ENCODE peak calls at places on chromosomes 2 and 18, in four cellular contexts. One of them, this sample, is unnamed.

GRCh38 chr18:39149211-39149806 is 1583.7 kb upstream of the CELF4 start:
- DNase-seq in adrenal gland: no peak
- DNase-seq in coronary artery: no peak
- DNase-seq in fibroblast of mammary gland: peak; percentile 4
- DNase-seq in this sample: no peak

GRCh38 chr2:137802038-137802437 is 162.2 kb upstream of the HNMT start:
- DNase-seq in adrenal gland: no peak
- DNase-seq in coronary artery: no peak
- DNase-seq in fibroblast of mammary gland: peak; percentile 16
- DNase-seq in this sample: no peak

GRCh38 chr2:5144159-5144558 is 548.0 kb upstream of the SOX11 start:
- DNase-seq in adrenal gland: no peak
- DNase-seq in coronary artery: no peak
- DNase-seq in fibroblast of mammary gland: no peak
- DNase-seq in this sample: no peak

GRCh38 chr18:48545690-48546365 is 7.0 kb downstream of the CTIF start:
- DNase-seq in adrenal gland: peak; percentile 54
- DNase-seq in coronary artery: peak; percentile 81
- DNase-seq in fibroblast of mammary gland: peak; percentile 56
- DNase-seq in this sample: no peak

GRCh38 chr18:22309191-22309590 is 108.5 kb downstream of the CTAGE1 start:
- DNase-seq in adrenal gland: no peak
- DNase-seq in coronary artery: no peak
- DNase-seq in fibroblast of mammary gland: peak; percentile 73
- DNase-seq in this sample: no peak

GRCh38 chr18:3012306-3012919 is 531 bp downstream of the LPIN2 start:
- DNase-seq in adrenal gland: peak; percentile 35
- DNase-seq in coronary artery: peak; percentile 83
- DNase-seq in fibroblast of mammary gland: peak; percentile 25
- DNase-seq in this sample: no peak

GRCh38 chr18:47680488-47680887 is 250.0 kb downstream of the SMAD2 start:
- DNase-seq in adrenal gland: no peak
- DNase-seq in coronary artery: no peak
- DNase-seq in fibroblast of mammary gland: no peak
- DNase-seq in this sample: no peak

GRCh38 chr2:29108225-29108624 is 7.0 kb upstream of the CLIP4 start:
- DNase-seq in adrenal gland: peak; percentile 69
- DNase-seq in coronary artery: no peak
- DNase-seq in fibroblast of mammary gland: peak; percentile 94
- DNase-seq in this sample: no peak

GRCh38 chr18:58754544-58755068 is 83.3 kb downstream of the MALT1 start:
- DNase-seq in adrenal gland: peak; percentile 38
- DNase-seq in coronary artery: peak; percentile 60
- DNase-seq in fibroblast of mammary gland: no peak
- DNase-seq in this sample: no peak

GRCh38 chr18:63198098-63198760 is 121.3 kb downstream of the BCL2 start:
- DNase-seq in adrenal gland: no peak
- DNase-seq in coronary artery: no peak
- DNase-seq in fibroblast of mammary gland: no peak
- DNase-seq in this sample: no peak

GRCh38 chr18:42258301-42258965 is 303.4 kb downstream of the PIK3C3 start:
- DNase-seq in adrenal gland: no peak
- DNase-seq in coronary artery: no peak
- DNase-seq in fibroblast of mammary gland: no peak
- DNase-seq in this sample: no peak

GRCh38 chr2:18626256-18626668 is 36.9 kb upstream of the NT5C1B start:
- DNase-seq in adrenal gland: no peak
- DNase-seq in coronary artery: no peak
- DNase-seq in fibroblast of mammary gland: peak; percentile 70
- DNase-seq in this sample: no peak

GRCh38 chr2:38271697-38272096 is 105.4 kb downstream of the ATL2 start:
- DNase-seq in adrenal gland: no peak
- DNase-seq in coronary artery: no peak
- DNase-seq in fibroblast of mammary gland: no peak
- DNase-seq in this sample: no peak

GRCh38 chr2:111659361-111660281 is 224.4 kb downstream of the ANAPC1 start:
- DNase-seq in adrenal gland: peak; percentile 61
- DNase-seq in coronary artery: peak; percentile 91
- DNase-seq in fibroblast of mammary gland: peak; percentile 92
- DNase-seq in this sample: peak; percentile 91

GRCh38 chr18:48949606-48950535 is 894 bp downstream of the SMAD7 start:
- DNase-seq in adrenal gland: peak; percentile 54
- DNase-seq in coronary artery: peak; percentile 74
- DNase-seq in fibroblast of mammary gland: no peak
- DNase-seq in this sample: no peak

GRCh38 chr2:206259615-206260426 is 14.6 kb upstream of the ZDBF2 start:
- DNase-seq in adrenal gland: no peak
- DNase-seq in coronary artery: no peak
- DNase-seq in fibroblast of mammary gland: no peak
- DNase-seq in this sample: no peak

GRCh38 chr2:102369866-102370265 is 14.3 kb downstream of the IL18R1 start:
- DNase-seq in adrenal gland: no peak
- DNase-seq in coronary artery: no peak
- DNase-seq in fibroblast of mammary gland: no peak
- DNase-seq in this sample: no peak

GRCh38 chr2:1871171-1871570 is 126.9 kb upstream of the PXDN start:
- DNase-seq in adrenal gland: no peak
- DNase-seq in coronary artery: no peak
- DNase-seq in fibroblast of mammary gland: no peak
- DNase-seq in this sample: no peak

DNA sequence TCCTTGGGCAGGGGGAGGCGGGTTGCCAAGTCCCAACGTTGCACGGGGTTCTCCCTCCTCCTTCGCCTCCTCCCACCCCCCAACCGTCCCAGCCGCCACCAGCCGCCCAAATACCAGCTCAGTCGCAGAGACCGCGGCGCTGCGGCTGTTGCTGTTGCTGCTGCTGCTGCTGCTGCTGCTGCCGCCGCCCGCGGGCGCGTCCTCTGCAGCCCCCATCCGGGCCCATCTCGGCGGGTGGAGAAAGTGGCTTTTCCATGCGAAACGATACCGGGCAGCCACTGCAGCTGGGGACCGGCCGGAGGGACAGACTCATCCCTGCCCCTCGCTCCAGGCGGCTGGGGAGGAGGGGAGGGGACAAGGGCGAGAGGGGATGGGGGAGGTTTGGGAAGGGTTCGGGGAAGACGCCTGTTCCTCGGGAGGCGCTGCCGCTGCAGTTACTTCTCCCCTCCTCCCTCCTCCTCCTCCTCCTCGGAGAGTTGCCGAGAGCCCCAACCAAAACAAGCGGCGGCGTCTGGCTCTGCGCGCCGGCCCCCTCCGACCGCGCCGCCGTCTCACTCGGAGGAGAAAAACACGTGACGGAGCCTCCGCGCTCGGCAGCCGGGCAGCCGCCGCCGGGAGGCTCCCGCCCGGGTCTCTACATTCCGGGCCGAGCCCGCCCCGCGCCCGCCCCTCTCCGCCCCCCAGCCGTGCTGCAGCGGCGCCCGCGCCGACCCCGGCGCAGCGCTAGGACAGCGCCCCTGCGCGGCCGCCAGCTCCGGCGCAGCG is at the start of gene IRS1:
- DNase-seq in adrenal gland: peak; percentile 72
- DNase-seq in coronary artery: peak; percentile 83
- DNase-seq in fibroblast of mammary gland: peak; percentile 69
- DNase-seq in this sample: peak; percentile 88
- TF ChIP-seq CTCF in adrenal gland: no peak
- TF ChIP-seq CTCF in coronary artery: no peak
- TF ChIP-seq CTCF in fibroblast of mammary gland: no peak
- TF ChIP-seq CTCF in this sample: no peak

GRCh38 chr2:127185720-127186119 is 34.4 kb downstream of the CYP27C1 start:
- DNase-seq in adrenal gland: no peak
- DNase-seq in coronary artery: peak; percentile 26
- DNase-seq in fibroblast of mammary gland: no peak
- DNase-seq in this sample: no peak

GRCh38 chr2:127183771-127184170 is 36.3 kb downstream of the CYP27C1 start:
- DNase-seq in adrenal gland: no peak
- DNase-seq in coronary artery: no peak
- DNase-seq in fibroblast of mammary gland: no peak
- DNase-seq in this sample: no peak

GRCh38 chr2:127187081-127187775 is 32.9 kb downstream of the CYP27C1 start:
- DNase-seq in adrenal gland: no peak
- DNase-seq in coronary artery: peak; percentile 49
- DNase-seq in fibroblast of mammary gland: no peak
- DNase-seq in this sample: peak; percentile 70

GRCh38 chr2:127182626-127183458 is 37.3 kb downstream of the CYP27C1 start:
- DNase-seq in adrenal gland: no peak
- DNase-seq in coronary artery: peak; percentile 56
- DNase-seq in fibroblast of mammary gland: no peak
- DNase-seq in this sample: no peak

DNA sequence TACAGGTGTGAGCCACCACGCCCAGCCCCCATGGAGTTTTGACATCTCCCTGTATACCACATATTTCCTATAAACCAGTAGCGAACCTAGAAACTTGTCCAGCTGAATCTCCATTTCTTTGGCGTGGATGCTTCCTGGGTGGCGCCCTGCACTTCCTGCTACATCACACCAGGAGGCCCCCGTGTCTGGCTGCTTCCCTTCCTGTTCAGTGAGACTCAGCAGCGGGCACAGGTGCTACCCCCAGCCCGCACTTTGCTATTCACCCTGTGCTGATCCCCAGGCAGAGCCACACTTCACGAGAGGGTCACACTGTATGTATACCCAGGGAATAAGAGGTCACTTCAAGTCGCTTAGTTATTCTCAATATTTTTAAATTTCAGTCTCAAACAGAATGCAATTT is 35.0 kb downstream of the CYP27C1 start:
- DNase-seq in adrenal gland: no peak
- DNase-seq in coronary artery: peak; percentile 45
- DNase-seq in fibroblast of mammary gland: no peak
- DNase-seq in this sample: no peak
- TF ChIP-seq CTCF in adrenal gland: no peak
- TF ChIP-seq CTCF in coronary artery: no peak
- TF ChIP-seq CTCF in fibroblast of mammary gland: no peak
- TF ChIP-seq CTCF in this sample: no peak

DNA sequence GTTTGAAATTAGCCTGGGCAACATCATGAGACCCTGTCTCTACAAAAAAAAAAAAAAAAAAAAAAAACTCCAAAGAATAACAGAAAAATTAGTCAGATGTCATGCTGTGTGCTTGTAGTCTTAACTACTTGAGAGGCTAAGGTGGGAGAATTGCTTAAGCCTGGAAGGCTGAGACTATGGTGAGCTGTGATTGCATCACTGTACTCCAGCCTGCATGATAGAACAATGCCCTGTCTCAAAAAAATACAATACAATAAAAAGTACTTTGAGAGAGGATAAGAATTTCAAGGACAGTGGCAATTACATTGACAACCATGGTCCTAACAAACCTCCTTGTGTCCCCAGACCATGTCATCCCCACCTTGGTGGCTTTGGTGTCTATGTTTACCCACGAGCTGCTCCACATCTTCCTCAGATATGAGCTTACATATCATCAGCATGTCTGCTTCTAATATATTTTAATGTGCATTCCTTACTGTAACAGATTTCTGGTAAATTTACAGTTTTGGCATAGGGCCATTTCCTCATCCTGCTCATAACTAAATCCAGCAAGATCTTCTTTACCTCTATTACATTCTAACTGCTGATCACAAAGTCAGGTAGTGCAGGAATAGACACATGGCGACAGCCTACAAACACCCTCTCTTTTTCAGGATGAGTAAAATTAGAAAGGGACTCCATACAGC is 437.7 kb upstream of the HNRNPA3 start:
- DNase-seq in adrenal gland: no peak
- DNase-seq in coronary artery: no peak
- DNase-seq in fibroblast of mammary gland: peak; percentile 27
- DNase-seq in this sample: no peak
- TF ChIP-seq CTCF in adrenal gland: no peak
- TF ChIP-seq CTCF in coronary artery: no peak
- TF ChIP-seq CTCF in fibroblast of mammary gland: no peak
- TF ChIP-seq CTCF in this sample: no peak

GRCh38 chr2:154443919-154444318 is 254.6 kb upstream of the KCNJ3 start:
- DNase-seq in adrenal gland: no peak
- DNase-seq in coronary artery: no peak
- DNase-seq in fibroblast of mammary gland: no peak
- DNase-seq in this sample: no peak

GRCh38 chr2:154437104-154437503 is 261.4 kb upstream of the KCNJ3 start:
- DNase-seq in adrenal gland: no peak
- DNase-seq in coronary artery: no peak
- DNase-seq in fibroblast of mammary gland: no peak
- DNase-seq in this sample: no peak

DNA sequence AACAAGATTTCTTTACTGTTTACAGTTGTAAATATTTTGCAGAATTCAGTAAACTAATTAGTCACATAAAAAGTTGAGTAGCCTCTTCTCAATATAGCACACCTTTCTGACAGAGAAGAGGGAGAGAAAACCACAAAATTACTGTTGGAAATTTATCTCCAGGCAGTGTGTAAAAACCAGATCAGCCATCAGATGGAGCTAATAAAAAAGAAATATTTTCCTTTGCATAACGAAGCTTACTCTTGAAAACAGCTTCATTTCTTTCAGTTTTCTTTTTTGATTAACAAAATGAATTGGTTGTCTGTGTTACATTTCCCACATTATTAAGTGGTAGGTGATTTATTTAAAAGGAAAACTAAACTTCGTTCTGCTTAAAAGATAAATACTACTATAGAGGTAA is 259.3 kb upstream of the KCNJ3 start:
- DNase-seq in adrenal gland: no peak
- DNase-seq in coronary artery: no peak
- DNase-seq in fibroblast of mammary gland: no peak
- DNase-seq in this sample: no peak
- TF ChIP-seq CTCF in adrenal gland: no peak
- TF ChIP-seq CTCF in coronary artery: no peak
- TF ChIP-seq CTCF in fibroblast of mammary gland: peak; percentile 20
- TF ChIP-seq CTCF in this sample: no peak

GRCh38 chr2:75099521-75099922 is 99.8 kb downstream of the TACR1 start:
- DNase-seq in adrenal gland: no peak
- DNase-seq in coronary artery: no peak
- DNase-seq in fibroblast of mammary gland: peak; percentile 33
- DNase-seq in this sample: no peak

GRCh38 chr2:75102011-75102410 is 97.3 kb downstream of the TACR1 start:
- DNase-seq in adrenal gland: no peak
- DNase-seq in coronary artery: no peak
- DNase-seq in fibroblast of mammary gland: peak; percentile 19
- DNase-seq in this sample: no peak

GRCh38 chr2:75100691-75101236 is 98.6 kb downstream of the TACR1 start:
- DNase-seq in adrenal gland: no peak
- DNase-seq in coronary artery: no peak
- DNase-seq in fibroblast of mammary gland: peak; percentile 11
- DNase-seq in this sample: no peak

GRCh38 chr2:75100011-75100680 is 99.2 kb downstream of the TACR1 start:
- DNase-seq in adrenal gland: no peak
- DNase-seq in coronary artery: no peak
- DNase-seq in fibroblast of mammary gland: peak; percentile 71
- DNase-seq in this sample: no peak

DNA sequence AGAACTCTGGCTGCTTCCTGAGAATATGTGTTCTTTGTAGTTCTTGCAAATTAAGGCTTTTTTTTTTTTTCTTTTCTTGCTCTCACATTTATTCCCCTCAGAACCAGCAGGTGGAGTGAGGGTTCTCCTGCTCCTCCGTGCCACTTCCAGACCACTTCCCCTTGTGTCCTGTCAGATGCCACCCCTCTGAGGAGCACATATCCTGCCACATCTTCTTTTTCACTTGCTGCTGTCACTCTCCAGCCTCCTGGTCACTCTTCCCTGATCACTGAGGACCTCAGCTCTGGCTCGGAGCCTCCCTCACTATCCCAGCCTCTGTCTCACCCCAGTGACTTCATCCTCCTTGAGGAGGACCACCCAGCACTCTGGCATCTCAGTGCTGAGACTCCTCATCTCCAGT is 100.5 kb downstream of the TACR1 start:
- DNase-seq in adrenal gland: no peak
- DNase-seq in coronary artery: no peak
- DNase-seq in fibroblast of mammary gland: peak; percentile 54
- DNase-seq in this sample: no peak
- TF ChIP-seq CTCF in adrenal gland: peak; percentile 5
- TF ChIP-seq CTCF in coronary artery: no peak
- TF ChIP-seq CTCF in fibroblast of mammary gland: peak; percentile 63
- TF ChIP-seq CTCF in this sample: no peak

This sample was measured in vagina.